ENCODE peak calls at places on chromosomes 2 and 18, in six cellular contexts. E is effector memory CD4-positive, alpha-beta T cell; K is CD4-positive, CD25-positive, alpha-beta regulatory T cell; H is neural progenitor cell; S is psoas muscle; I is tibial artery. D is an unnamed sample.

GRCh38 chr2:190953257-190953656 is 60.7 kb downstream of the STAT1 start:
- DNase-seq in E (no peak), K (no peak), H (no peak), S (no peak), I (no peak), D (no peak)

GRCh38 chr2:86263956-86264355 is 64.7 kb downstream of the MRPL35 start:
- DNase-seq in E (no peak), K (no peak), H (no peak), S (no peak), I (no peak), D (no peak)

GRCh38 chr2:109171444-109172334 is 42.7 kb downstream of the SH3RF3 start:
- DNase-seq in E (no peak), K (no peak), H (no peak), S (peak; percentile 72), I (peak; percentile 91), D (no peak)

GRCh38 chr2:28593356-28593755 is 97.5 kb downstream of the PLB1 start:
- DNase-seq in E (no peak), K (no peak), H (no peak), S (no peak), I (no peak), D (no peak)

GRCh38 chr18:42706618-42707017 is 408.9 kb downstream of the RIT2 start:
- DNase-seq in E (no peak), K (no peak), H (peak; percentile 48), S (no peak), I (no peak), D (peak; percentile 52)

GRCh38 chr2:37802899-37803379 is 122.1 kb upstream of the RMDN2 start:
- DNase-seq in E (no peak), K (no peak), H (no peak), S (no peak), I (no peak), D (no peak)

GRCh38 chr2:52995439-52995838 is 772.2 kb upstream of the CHAC2 start:
- DNase-seq in E (no peak), K (no peak), H (no peak), S (no peak), I (no peak), D (no peak)

GRCh38 chr2:29011650-29012060 is 30.6 kb downstream of the TOGARAM2 start:
- DNase-seq in E (peak; percentile 79), K (peak; percentile 86), H (no peak), S (peak; percentile 98), I (no peak), D (no peak)

GRCh38 chr2:207149253-207150213 is 16.2 kb downstream of the KLF7 start:
- DNase-seq in E (no peak), K (peak; percentile 37), H (no peak), S (no peak), I (no peak), D (no peak)

GRCh38 chr2:207126724-207127314 is 38.9 kb downstream of the KLF7 start:
- DNase-seq in E (no peak), K (no peak), H (no peak), S (no peak), I (no peak), D (no peak)

GRCh38 chr2:105712981-105713596 is 31.6 kb upstream of the NCK2 start:
- DNase-seq in E (no peak), K (no peak), H (no peak), S (no peak), I (no peak), D (no peak)

GRCh38 chr2:82282111-82282882 is 1977.7 kb upstream of the LRRTM1 start:
- DNase-seq in E (no peak), K (no peak), H (peak; percentile 55), S (no peak), I (no peak), D (no peak)

GRCh38 chr2:234751275-234751938 is 200.4 kb upstream of the SH3BP4 start:
- DNase-seq in E (no peak), K (no peak), H (no peak), S (no peak), I (no peak), D (no peak)

GRCh38 chr2:112941753-112942653 is 31.0 kb downstream of the IL37 start:
- DNase-seq in E (peak; percentile 15), K (peak; percentile 79), H (peak; percentile 90), S (no peak), I (peak; percentile 35), D (peak; percentile 84)

GRCh38 chr2:116467243-116467642 is 1347.2 kb upstream of the DDX18 start:
- DNase-seq in E (no peak), K (no peak), H (no peak), S (no peak), I (no peak), D (no peak)

GRCh38 chr2:233846387-233847247 is 7.7 kb downstream of the HJURP start:
- DNase-seq in E (no peak), K (no peak), H (no peak), S (no peak), I (no peak), D (no peak)

GRCh38 chr2:150222317-150222716 is 265.1 kb downstream of the RND3 start:
- DNase-seq in E (no peak), K (no peak), H (no peak), S (no peak), I (no peak), D (no peak)

GRCh38 chr18:3526421-3527354 is 76.7 kb downstream of the TGIF1 start:
- DNase-seq in E (no peak), K (no peak), H (peak; percentile 65), S (no peak), I (no peak), D (no peak)

GRCh38 chr18:76493213-76494107 is 1.6 kb downstream of the ZNF516 start:
- DNase-seq in E (no peak), K (peak; percentile 16), H (peak; percentile 68), S (no peak), I (peak; percentile 47), D (peak; percentile 35)

GRCh38 chr2:119028327-119029174 is 86.6 kb downstream of the MARCO start:
- DNase-seq in E (no peak), K (no peak), H (peak; percentile 58), S (no peak), I (no peak), D (no peak)

GRCh38 chr2:29012211-29012681 is 31.1 kb downstream of the TOGARAM2 start:
- DNase-seq in E (peak; percentile 24), K (peak; percentile 65), H (no peak), S (peak; percentile 98), I (peak; percentile 40), D (peak; percentile 79)

GRCh38 chr2:85694052-85695025 is at the start of gene GNLY:
- DNase-seq in E (no peak), K (no peak), H (no peak), S (no peak), I (no peak), D (no peak)

GRCh38 chr2:37377187-37377532 is 32.7 kb downstream of the QPCT start:
- DNase-seq in E (no peak), K (peak; percentile 9), H (no peak), S (no peak), I (peak; percentile 28), D (no peak)

GRCh38 chr2:38524580-38524979 is 78.1 kb downstream of the HNRNPLL start:
- DNase-seq in E (no peak), K (no peak), H (no peak), S (no peak), I (no peak), D (no peak)

GRCh38 chr18:47263828-47264314 is 12.4 kb upstream of the SKOR2 start:
- DNase-seq in E (no peak), K (no peak), H (peak; percentile 65), S (no peak), I (no peak), D (no peak)

GRCh38 chr2:8732601-8733000 is 50.7 kb downstream of the ID2 start:
- DNase-seq in E (no peak), K (no peak), H (no peak), S (no peak), I (no peak), D (no peak)

GRCh38 chr2:206799083-206799482 is 33.7 kb downstream of the FASTKD2 start:
- DNase-seq in E (no peak), K (no peak), H (no peak), S (no peak), I (no peak), D (peak; percentile 76)

GRCh38 chr2:12498703-12499102 is 218.0 kb upstream of the TRIB2 start:
- DNase-seq in E (no peak), K (no peak), H (no peak), S (no peak), I (no peak), D (no peak)

GRCh38 chr2:11342561-11343343 is 1.7 kb downstream of the ROCK2 start:
- DNase-seq in E (no peak), K (no peak), H (peak; percentile 44), S (no peak), I (peak; percentile 35), D (peak; percentile 23)
- H3K27ac ChIP-seq in E (no peak overlapping the region), K (no peak overlapping the region), H (no peak overlapping the region), S (peak overlapping the region; percentile 98), I (peak overlapping the region; percentile 99), D (peak overlapping the region; percentile 58)

GRCh38 chr2:102117488-102117887 is 25.1 kb upstream of the IL1R1 start:
- DNase-seq in E (no peak), K (no peak), H (no peak), S (no peak), I (no peak), D (no peak)
- H3K27ac ChIP-seq in E (no peak overlapping the region), K (no peak overlapping the region), H (no peak overlapping the region), S (no peak overlapping the region), I (no peak overlapping the region), D (no peak overlapping the region)

DNA sequence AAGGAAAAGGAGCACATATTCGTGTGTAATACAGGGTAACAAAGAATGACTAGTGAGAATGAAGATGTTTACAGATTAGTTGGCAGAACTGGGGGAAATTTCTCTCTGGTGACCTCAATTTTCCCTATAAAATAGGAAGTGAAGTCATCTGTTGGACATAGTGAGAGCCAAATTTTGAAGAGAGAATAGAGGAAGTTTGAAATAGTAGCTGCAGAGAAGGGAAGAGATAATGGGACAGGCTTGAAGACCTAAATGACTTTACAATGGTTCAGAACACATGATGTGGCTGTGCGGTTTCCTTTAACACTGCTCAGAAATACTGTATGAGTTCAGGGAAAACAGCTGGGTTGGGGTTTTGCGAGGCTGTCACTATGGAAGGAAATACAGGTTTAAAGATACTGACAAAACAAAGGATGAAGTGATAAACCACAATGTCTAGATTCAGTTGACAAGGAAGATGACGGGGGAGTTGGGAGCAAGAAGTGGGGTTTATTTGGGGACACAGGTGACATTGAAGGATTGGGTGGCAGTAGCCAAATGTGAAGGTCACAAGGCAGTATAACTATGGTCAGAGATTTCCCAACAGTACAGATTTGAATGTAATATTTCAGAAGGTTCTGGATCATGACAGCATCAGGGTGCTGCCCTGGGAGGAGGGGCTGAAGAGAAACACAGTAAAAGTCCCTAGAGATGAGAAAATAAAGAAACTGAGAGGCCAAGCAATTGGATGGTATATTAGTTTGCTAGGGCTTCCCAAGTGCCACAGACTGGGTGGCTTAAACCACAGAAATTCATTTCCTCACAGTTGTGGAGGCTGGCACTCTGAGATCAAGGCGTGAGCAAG is 82.6 kb upstream of the TANK start:
- DNase-seq in E (peak; percentile 50), K (peak; percentile 96), H (no peak), S (no peak), I (peak; percentile 36), D (peak; percentile 71)
- H3K27ac ChIP-seq in E (peak overlapping the region; percentile 39), K (no peak overlapping the region), H (no peak overlapping the region), S (peak overlapping the region; percentile 59), I (no peak overlapping the region), D (peak overlapping the region; percentile 29)

GRCh38 chr18:45951021-45951714 is 16.0 kb downstream of the EPG5 start:
- DNase-seq in E (no peak), K (no peak), H (no peak), S (peak; percentile 65), I (peak; percentile 28), D (peak; percentile 41)
- H3K27ac ChIP-seq in E (no peak overlapping the region), K (no peak overlapping the region), H (no peak overlapping the region), S (no peak overlapping the region), I (no peak overlapping the region), D (no peak overlapping the region)